ENCODE peak calls at places on chromosomes 13 and 19, in four cellular contexts. I is GM23248, Z is psoas muscle, S is endothelial cell of umbilical vein. M is an unnamed sample.

GRCh38 chr13:98456423-98456845 is 120.5 kb downstream of the STK24 start:
- DNase-seq in S (no peak), Z (no peak), I (no peak), M (no peak)

GRCh38 chr13:42478531-42479156 is 95.3 kb upstream of the TNFSF11 start:
- DNase-seq in Z (no peak), I (peak), S (peak), M (peak)

GRCh38 chr13:109819851-109820250 is 33.5 kb upstream of the IRS2 start:
- DNase-seq in S (no peak), I (no peak), Z (no peak), M (no peak)

GRCh38 chr13:72884111-72884510 is 102.2 kb downstream of the PIBF1 start:
- DNase-seq in S (peak), I (no peak), Z (no peak), M (no peak)

GRCh38 chr13:29472317-29472961 is 123.0 kb downstream of the SLC7A1 start:
- DNase-seq in I (peak), S (peak), Z (no peak), M (peak)

GRCh38 chr13:24271231-24271610 is 38.2 kb upstream of the C1QTNF9 start:
- DNase-seq in S (no peak), I (no peak), Z (no peak), M (no peak)

GRCh38 chr13:41802684-41803554 is 158.0 kb downstream of the VWA8 start:
- DNase-seq in Z (no peak), I (peak), S (no peak), M (peak)

GRCh38 chr13:113299951-113300350 is 2.9 kb downstream of the LAMP1 start:
- DNase-seq in Z (peak), S (no peak), I (peak), M (no peak)

GRCh38 chr13:43269037-43269476 is 245.7 kb downstream of the DNAJC15 start:
- DNase-seq in S (peak), Z (no peak), I (peak), M (peak)

GRCh38 chr13:21670883-21671792 is at the start of gene FGF9:
- DNase-seq in Z (peak), S (peak), I (peak), M (peak)

GRCh38 chr13:110913322-110913721 is 1.5 kb downstream of the ANKRD10 start:
- DNase-seq in S (no peak), I (peak), Z (no peak), M (peak)

GRCh38 chr13:34542321-34542720 is 399.7 kb upstream of the NBEA start:
- DNase-seq in S (no peak), Z (no peak), I (no peak), M (peak)

GRCh38 chr19:6714749-6715555 is 5.5 kb downstream of the C3 start:
- DNase-seq in S (no peak), Z (no peak), I (no peak), M (no peak)

GRCh38 chr19:11887618-11888531 is at the start of gene ZNF69:
- DNase-seq in I (peak), Z (peak), S (peak), M (peak)

GRCh38 chr13:94956407-94957110 is 244.2 kb upstream of the SOX21 start:
- DNase-seq in Z (no peak), I (no peak), S (no peak), M (no peak)

GRCh38 chr13:99059498-99060070 is 81.7 kb upstream of the DOCK9 start:
- DNase-seq in I (no peak), S (no peak), Z (no peak), M (no peak)

GRCh38 chr13:44068169-44068568 is 188.5 kb downstream of the LACC1 start:
- DNase-seq in I (peak), S (no peak), Z (no peak), M (peak)

GRCh38 chr13:79246575-79246949 is 159.5 kb downstream of the RBM26 start:
- DNase-seq in Z (no peak), I (no peak), S (no peak), M (no peak)

GRCh38 chr19:12112701-12113100 is 27.4 kb downstream of the ZNF20 start:
- DNase-seq in Z (no peak), S (no peak), I (no peak), M (no peak)

GRCh38 chr13:52361225-52361624 is 44.7 kb downstream of the THSD1 start:
- DNase-seq in S (no peak), I (no peak), Z (no peak), M (peak)

GRCh38 chr19:38115264-38115802 is 108.7 kb downstream of the DPF1 start:
- DNase-seq in I (no peak), S (no peak), Z (no peak), M (no peak)

GRCh38 chr13:28498481-28499115 is 3.7 kb upstream of the FLT1 start:
- DNase-seq in Z (no peak), S (no peak), I (no peak), M (no peak)

GRCh38 chr13:44237276-44237767 is 136.3 kb upstream of the SERP2 start:
- DNase-seq in S (peak), I (peak), Z (peak), M (peak)

GRCh38 chr13:42681394-42681793 is 100.0 kb upstream of the FAM216B start:
- DNase-seq in S (no peak), Z (no peak), I (no peak), M (no peak)

GRCh38 chr13:24713022-24713421 is 32.8 kb downstream of the ATP12A start:
- DNase-seq in S (no peak), I (no peak), Z (peak), M (no peak)

GRCh38 chr13:108733141-108733540 is 103.7 kb downstream of the MYO16 start:
- DNase-seq in Z (no peak), I (no peak), S (no peak), M (no peak)

GRCh38 chr13:52815330-52815729 is 33.1 kb downstream of the PCDH8 start:
- DNase-seq in I (no peak), S (no peak), Z (no peak), M (no peak)

GRCh38 chr19:46618670-46619231 is 6.1 kb downstream of the PTGIR start:
- DNase-seq in I (peak), S (no peak), Z (peak), M (no peak)

GRCh38 chr13:35818577-35819165 is 312.5 kb downstream of the DCLK1 start:
- DNase-seq in Z (no peak), I (peak), S (peak), M (peak)

GRCh38 chr13:25178070-25178469 is 6.0 kb upstream of the AMER2 start:
- DNase-seq in Z (no peak), S (no peak), I (no peak), M (no peak)

GRCh38 chr19:44614313-44614712 is 950 bp downstream of the IGSF23 start:
- DNase-seq in I (no peak), Z (no peak), S (no peak), M (no peak)

GRCh38 chr19:3129112-3129511 is 6.7 kb upstream of the GNA15 start:
- DNase-seq in Z (no peak), S (peak), I (peak), M (peak)

GRCh38 chr19:52398091-52398461 is 427 bp downstream of the ZNF528 start:
- DNase-seq in I (peak), S (no peak), Z (peak), M (no peak)

GRCh38 chr19:11091343-11092153 is 2.3 kb downstream of the LDLR start:
- DNase-seq in S (peak), I (peak), Z (peak), M (peak)

GRCh38 chr13:110887242-110887954 is 27.5 kb downstream of the ANKRD10 start:
- DNase-seq in S (no peak), I (no peak), Z (no peak), M (no peak)

GRCh38 chr19:18558202-18558555 is 509 bp downstream of the KXD1 start:
- DNase-seq in S (no peak), Z (no peak), I (peak), M (no peak)
- H3K27ac ChIP-seq in S (peak), Z (peak), I (peak), M (peak)

GRCh38 chr13:50065712-50066111 is 50.5 kb downstream of the KCNRG start:
- DNase-seq in Z (no peak), S (no peak), I (no peak), M (no peak)

GRCh38 chr13:50055454-50055853 is 40.2 kb downstream of the KCNRG start:
- DNase-seq in I (no peak), Z (no peak), S (no peak), M (no peak)

GRCh38 chr13:50060718-50061117 is 45.5 kb downstream of the KCNRG start:
- DNase-seq in I (no peak), Z (no peak), S (no peak), M (no peak)
- H3K4me3 ChIP-seq in I (no peak), Z (no peak), S (no peak), M (no peak)

GRCh38 chr13:40271511-40271910 is 394.9 kb downstream of the FOXO1 start:
- DNase-seq in I (no peak), S (peak), Z (peak), M (no peak)
- H3K27ac ChIP-seq in I (peak), S (peak), Z (peak), M (no peak)

GRCh38 chr19:14033946-14034345 is 2.4 kb downstream of the IL27RA start:
- DNase-seq in I (peak), Z (no peak), S (no peak), M (peak)
- H3K4me3 ChIP-seq in I (no peak), Z (no peak), S (no peak), M (no peak)

DNA sequence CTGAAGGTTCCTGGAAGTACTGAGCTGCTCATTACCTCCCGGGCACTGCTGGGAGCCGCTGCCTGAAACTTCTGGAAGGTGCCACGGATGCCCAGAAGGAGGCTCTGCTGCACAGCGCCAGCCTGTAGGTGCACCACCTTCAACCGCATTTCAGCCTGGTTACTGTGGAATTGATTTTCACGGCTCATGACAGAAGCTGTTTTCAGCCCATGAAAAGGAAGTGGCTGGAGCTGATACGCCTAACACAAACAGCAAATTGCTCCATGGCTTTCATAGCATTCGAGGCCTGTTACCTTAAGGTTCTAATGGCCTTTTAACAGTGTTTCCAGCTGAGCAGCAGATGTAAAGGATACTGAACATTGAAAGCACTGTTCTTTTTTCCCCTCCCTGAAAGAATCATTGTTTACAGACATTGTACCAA is 22.0 kb downstream of the GPC6 start:
- DNase-seq in S (no peak), Z (no peak), I (no peak), M (no peak)
- H3K27ac ChIP-seq in S (no peak), Z (no peak), I (no peak), M (peak)

GRCh38 chr19:16457954-16458331 is 13.8 kb downstream of the EPS15L1 start:
- DNase-seq in Z (peak), S (no peak), I (no peak), M (no peak)
- H3K4me3 ChIP-seq in Z (peak), S (no peak), I (no peak), M (no peak)

GRCh38 chr19:56367829-56368711 is 25.3 kb downstream of the ZNF582 start:
- DNase-seq in Z (peak), S (peak), I (peak), M (peak)
- H3K27ac ChIP-seq in Z (peak), S (peak), I (peak), M (peak)